ENCODE peak calls at places on chromosomes 3 and 15, in five cellular contexts. One of them, this sample, is unnamed.

GRCh38 chr3:9000041-9000440 is 36.8 kb upstream of the RAD18 start:
- DNase-seq in kidney: no peak
- DNase-seq in esophagus squamous epithelium: no peak
- DNase-seq in AG09309: no peak
- DNase-seq in H9: no peak
- DNase-seq in this sample: no peak

GRCh38 chr3:49098429-49098828 is 4.6 kb upstream of the QRICH1 start:
- DNase-seq in kidney: peak; percentile 51
- DNase-seq in esophagus squamous epithelium: no peak
- DNase-seq in AG09309: no peak
- DNase-seq in H9: no peak
- DNase-seq in this sample: peak; percentile 73

GRCh38 chr3:12339701-12340480 is 51.0 kb downstream of the PPARG start:
- DNase-seq in kidney: no peak
- DNase-seq in esophagus squamous epithelium: no peak
- DNase-seq in AG09309: no peak
- DNase-seq in H9: no peak
- DNase-seq in this sample: no peak

GRCh38 chr3:195753609-195754008 is 32.8 kb downstream of the MUC20 start:
- DNase-seq in kidney: peak; percentile 48
- DNase-seq in esophagus squamous epithelium: no peak
- DNase-seq in AG09309: no peak
- DNase-seq in H9: no peak
- DNase-seq in this sample: peak; percentile 57

GRCh38 chr15:48940508-48940907 is 23.2 kb downstream of the SHC4 start:
- DNase-seq in kidney: no peak
- DNase-seq in esophagus squamous epithelium: no peak
- DNase-seq in AG09309: peak; percentile 94
- DNase-seq in H9: no peak
- DNase-seq in this sample: no peak

GRCh38 chr3:186821429-186822367 is 15.4 kb upstream of the RFC4 start:
- DNase-seq in kidney: no peak
- DNase-seq in esophagus squamous epithelium: no peak
- DNase-seq in AG09309: peak; percentile 14
- DNase-seq in H9: no peak
- DNase-seq in this sample: no peak

GRCh38 chr3:74862501-74862900 is 248.0 kb upstream of the CNTN3 start:
- DNase-seq in kidney: no peak
- DNase-seq in esophagus squamous epithelium: no peak
- DNase-seq in AG09309: no peak
- DNase-seq in H9: no peak
- DNase-seq in this sample: no peak

GRCh38 chr3:128340904-128341555 is 125.7 kb downstream of the DNAJB8 start:
- DNase-seq in kidney: peak; percentile 45
- DNase-seq in esophagus squamous epithelium: no peak
- DNase-seq in AG09309: no peak
- DNase-seq in H9: no peak
- DNase-seq in this sample: peak; percentile 59

GRCh38 chr3:123342631-123343080 is 106.2 kb downstream of the ADCY5 start:
- DNase-seq in kidney: peak; percentile 59
- DNase-seq in esophagus squamous epithelium: no peak
- DNase-seq in AG09309: no peak
- DNase-seq in H9: no peak
- DNase-seq in this sample: peak; percentile 77

GRCh38 chr15:89946681-89947313 is 34.0 kb upstream of the ARPIN start:
- DNase-seq in kidney: no peak
- DNase-seq in esophagus squamous epithelium: no peak
- DNase-seq in AG09309: no peak
- DNase-seq in H9: no peak
- DNase-seq in this sample: no peak

GRCh38 chr3:15470261-15470660 is 42.9 kb downstream of the EAF1 start:
- DNase-seq in kidney: no peak
- DNase-seq in esophagus squamous epithelium: no peak
- DNase-seq in AG09309: no peak
- DNase-seq in H9: peak; percentile 61
- DNase-seq in this sample: no peak

GRCh38 chr3:47464603-47465002 is 11.1 kb downstream of the SCAP start:
- DNase-seq in kidney: no peak
- DNase-seq in esophagus squamous epithelium: no peak
- DNase-seq in AG09309: no peak
- DNase-seq in H9: no peak
- DNase-seq in this sample: no peak

GRCh38 chr3:184336484-184337230 is 743 bp upstream of the FAM131A start:
- DNase-seq in kidney: no peak
- DNase-seq in esophagus squamous epithelium: no peak
- DNase-seq in AG09309: no peak
- DNase-seq in H9: no peak
- DNase-seq in this sample: no peak

GRCh38 chr3:105387122-105387751 is 20.5 kb downstream of the ALCAM start:
- DNase-seq in kidney: no peak
- DNase-seq in esophagus squamous epithelium: no peak
- DNase-seq in AG09309: no peak
- DNase-seq in H9: no peak
- DNase-seq in this sample: no peak

GRCh38 chr15:64149424-64150235 is 1.9 kb upstream of the SNX22 start:
- DNase-seq in kidney: no peak
- DNase-seq in esophagus squamous epithelium: no peak
- DNase-seq in AG09309: no peak
- DNase-seq in H9: peak; percentile 64
- DNase-seq in this sample: no peak

GRCh38 chr15:61396235-61396927 is 167.3 kb upstream of the RORA start:
- DNase-seq in kidney: no peak
- DNase-seq in esophagus squamous epithelium: no peak
- DNase-seq in AG09309: no peak
- DNase-seq in H9: no peak
- DNase-seq in this sample: no peak

GRCh38 chr3:127441764-127442163 is 148.8 kb downstream of the TPRA1 start:
- DNase-seq in kidney: peak; percentile 13
- DNase-seq in esophagus squamous epithelium: no peak
- DNase-seq in AG09309: no peak
- DNase-seq in H9: peak; percentile 5
- DNase-seq in this sample: peak; percentile 52

GRCh38 chr3:145017959-145018358 is 1046.3 kb downstream of the DIPK2A start:
- DNase-seq in kidney: no peak
- DNase-seq in esophagus squamous epithelium: no peak
- DNase-seq in AG09309: peak; percentile 2
- DNase-seq in H9: no peak
- DNase-seq in this sample: no peak

GRCh38 chr3:65166531-65166930 is 478.7 kb upstream of the ADAMTS9 start:
- DNase-seq in kidney: no peak
- DNase-seq in esophagus squamous epithelium: no peak
- DNase-seq in AG09309: no peak
- DNase-seq in H9: no peak
- DNase-seq in this sample: no peak

GRCh38 chr15:32685576-32685975 is 32.2 kb upstream of the GREM1 start:
- DNase-seq in kidney: no peak
- DNase-seq in esophagus squamous epithelium: no peak
- DNase-seq in AG09309: no peak
- DNase-seq in H9: no peak
- DNase-seq in this sample: no peak

GRCh38 chr3:52253314-52254260 is 8.0 kb downstream of the PPM1M start:
- DNase-seq in kidney: peak; percentile 87
- DNase-seq in esophagus squamous epithelium: peak; percentile 54
- DNase-seq in AG09309: no peak
- DNase-seq in H9: no peak
- DNase-seq in this sample: peak; percentile 58

GRCh38 chr3:66485291-66485968 is 15.4 kb downstream of the LRIG1 start:
- DNase-seq in kidney: no peak
- DNase-seq in esophagus squamous epithelium: peak; percentile 5
- DNase-seq in AG09309: no peak
- DNase-seq in H9: no peak
- DNase-seq in this sample: no peak

GRCh38 chr3:172176385-172176784 is 137.0 kb downstream of the FNDC3B start:
- DNase-seq in kidney: no peak
- DNase-seq in esophagus squamous epithelium: no peak
- DNase-seq in AG09309: no peak
- DNase-seq in H9: no peak
- DNase-seq in this sample: no peak

GRCh38 chr3:31532587-31533168 is at the start of gene STT3B:
- DNase-seq in kidney: peak; percentile 96
- DNase-seq in esophagus squamous epithelium: peak; percentile 41
- DNase-seq in AG09309: peak; percentile 35
- DNase-seq in H9: peak; percentile 78
- DNase-seq in this sample: peak; percentile 90

GRCh38 chr3:152516195-152516594 is 247.5 kb downstream of the MBNL1 start:
- DNase-seq in kidney: no peak
- DNase-seq in esophagus squamous epithelium: no peak
- DNase-seq in AG09309: no peak
- DNase-seq in H9: no peak
- DNase-seq in this sample: no peak

GRCh38 chr3:128998532-128998931 is 2.6 kb upstream of the EFCC1 start:
- DNase-seq in kidney: no peak
- DNase-seq in esophagus squamous epithelium: no peak
- DNase-seq in AG09309: no peak
- DNase-seq in H9: no peak
- DNase-seq in this sample: no peak

GRCh38 chr3:143736651-143737050 is 111.6 kb downstream of the SLC9A9 start:
- DNase-seq in kidney: no peak
- DNase-seq in esophagus squamous epithelium: no peak
- DNase-seq in AG09309: no peak
- DNase-seq in H9: no peak
- DNase-seq in this sample: no peak

GRCh38 chr3:13452490-13453335 is 27.4 kb upstream of the HDAC11 start:
- DNase-seq in kidney: no peak
- DNase-seq in esophagus squamous epithelium: no peak
- DNase-seq in AG09309: peak; percentile 18
- DNase-seq in H9: no peak
- DNase-seq in this sample: no peak

DNA sequence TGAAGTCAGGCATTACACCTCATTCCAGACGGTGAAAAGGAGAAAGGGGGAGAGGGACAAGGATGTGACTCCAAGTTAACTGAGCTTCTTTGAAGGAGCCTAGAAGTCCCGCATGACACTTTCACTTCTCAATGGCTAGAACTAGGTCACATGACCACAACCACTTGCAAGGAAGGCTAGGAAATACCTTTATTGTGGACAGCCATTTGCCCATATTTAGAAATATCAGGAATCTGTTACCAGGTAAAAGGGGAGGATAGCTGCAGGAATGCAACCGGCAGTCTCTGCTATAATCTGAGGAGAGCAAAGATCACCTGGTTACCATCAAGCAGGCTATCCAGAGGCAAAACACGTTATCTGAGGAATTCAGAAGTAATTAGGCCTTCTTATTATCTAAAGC is 28.9 kb upstream of the PXYLP1 start:
- DNase-seq in kidney: no peak
- DNase-seq in esophagus squamous epithelium: no peak
- DNase-seq in AG09309: no peak
- DNase-seq in H9: no peak
- DNase-seq in this sample: no peak
- TF ChIP-seq CTCF in kidney: no peak
- TF ChIP-seq CTCF in esophagus squamous epithelium: no peak
- TF ChIP-seq CTCF in AG09309: no peak
- TF ChIP-seq CTCF in H9: no peak
- TF ChIP-seq CTCF in this sample: no peak

GRCh38 chr3:193665370-193665989 is 72.5 kb downstream of the OPA1 start:
- DNase-seq in kidney: no peak
- DNase-seq in esophagus squamous epithelium: no peak
- DNase-seq in AG09309: peak; percentile 11
- DNase-seq in H9: no peak
- DNase-seq in this sample: no peak
- TF ChIP-seq CTCF in kidney: peak; percentile 30
- TF ChIP-seq CTCF in esophagus squamous epithelium: peak; percentile 59
- TF ChIP-seq CTCF in AG09309: peak; percentile 19
- TF ChIP-seq CTCF in H9: peak; percentile 67
- TF ChIP-seq CTCF in this sample: peak; percentile 93

GRCh38 chr15:66924889-66925288 is 140.5 kb upstream of the SMAD3 start:
- DNase-seq in kidney: no peak
- DNase-seq in esophagus squamous epithelium: no peak
- DNase-seq in AG09309: no peak
- DNase-seq in H9: no peak
- DNase-seq in this sample: no peak
- TF ChIP-seq CTCF in kidney: no peak
- TF ChIP-seq CTCF in esophagus squamous epithelium: no peak
- TF ChIP-seq CTCF in AG09309: no peak
- TF ChIP-seq CTCF in H9: no peak
- TF ChIP-seq CTCF in this sample: no peak

DNA sequence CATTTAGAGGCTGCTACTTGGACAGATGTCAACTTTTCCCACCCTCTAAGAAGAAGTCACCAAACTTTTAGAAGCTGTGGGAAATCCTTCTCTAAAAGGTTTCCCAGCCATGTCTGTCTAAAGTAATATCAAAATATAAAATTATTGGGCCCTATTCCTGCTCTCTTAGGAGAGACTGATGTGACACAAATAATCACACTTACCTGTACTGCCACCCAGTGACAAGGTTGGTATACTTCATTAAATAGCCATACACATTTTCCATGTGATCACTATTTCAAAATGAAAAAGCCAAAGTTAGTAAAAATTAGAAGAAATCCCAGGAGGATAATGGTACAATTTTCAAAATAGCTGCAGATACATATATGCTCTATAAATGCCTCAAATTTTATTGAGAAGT is 12.6 kb downstream of the OSBPL11 start:
- DNase-seq in kidney: no peak
- DNase-seq in esophagus squamous epithelium: no peak
- DNase-seq in AG09309: no peak
- DNase-seq in H9: no peak
- DNase-seq in this sample: no peak
- TF ChIP-seq CTCF in kidney: no peak
- TF ChIP-seq CTCF in esophagus squamous epithelium: no peak
- TF ChIP-seq CTCF in AG09309: no peak
- TF ChIP-seq CTCF in H9: no peak
- TF ChIP-seq CTCF in this sample: peak; percentile 67

This sample was measured in chondrocyte.